ENCODE peak calls at places on chromosomes 4 and X, in four cellular contexts. E is astrocyte of the spinal cord; R is stimulated activated CD4-positive, alpha-beta T cell treated with anti-CD3 and anti-CD28 coated beads, Interleukin-4, amount 100 ng/mL, for 24 hours; X is KBM-7. F is an unnamed sample.

GRCh38 chr4:88242144-88242543 is 42.2 kb downstream of the PPM1K start:
- DNase-seq in E (no peak), R (no peak), X (no peak), F (no peak)

GRCh38 chr4:86152454-86152853 is 207.4 kb downstream of the MAPK10 start:
- DNase-seq in X (no peak), E (no peak), R (no peak), F (no peak)

GRCh38 chrX:71618303-71618721 is at the start of gene CXCR3:
- DNase-seq in E (peak; percentile 18), X (peak; percentile 96), R (peak; percentile 80), F (no peak)

GRCh38 chr4:27921236-27921635 is 1060.6 kb downstream of the STIM2 start:
- DNase-seq in R (no peak), X (no peak), E (peak; percentile 14), F (no peak)

GRCh38 chr4:158065176-158065575 is 107.6 kb downstream of the GASK1B start:
- DNase-seq in X (no peak), R (no peak), E (no peak), F (peak; percentile 3)

GRCh38 chr4:41214158-41215146 is at the start of gene APBB2:
- DNase-seq in E (peak; percentile 98), R (peak; percentile 44), X (peak; percentile 95), F (peak; percentile 81)

GRCh38 chr4:72194046-72194445 is 162.2 kb downstream of the NPFFR2 start:
- DNase-seq in X (no peak), E (no peak), R (no peak), F (no peak)

GRCh38 chr4:140343303-140343702 is 30.1 kb upstream of the SCOC start:
- DNase-seq in X (peak; percentile 32), E (no peak), R (no peak), F (no peak)

GRCh38 chrX:13015536-13016236 is 28.7 kb downstream of the FAM9C start:
- DNase-seq in E (no peak), X (no peak), R (no peak), F (no peak)

GRCh38 chr4:130028552-130028951 is 932.6 kb downstream of the C4orf33 start:
- DNase-seq in X (peak; percentile 93), R (no peak), E (no peak), F (peak; percentile 52)

GRCh38 chr4:185532795-185533324 is 2.4 kb downstream of the PDLIM3 start:
- DNase-seq in X (no peak), R (no peak), E (no peak), F (no peak)

GRCh38 chr4:100926039-100926717 is 408.4 kb upstream of the EMCN start:
- DNase-seq in X (no peak), E (no peak), R (no peak), F (no peak)

GRCh38 chrX:11266329-11266830 is 26.8 kb upstream of the AMELX start:
- DNase-seq in E (no peak), R (no peak), X (no peak), F (no peak)

GRCh38 chrX:43735534-43735933 is 79.4 kb downstream of the MAOA start:
- DNase-seq in E (no peak), R (no peak), X (no peak), F (no peak)

GRCh38 chr4:5139141-5139540 is 87.9 kb downstream of the STK32B start:
- DNase-seq in E (no peak), R (no peak), X (no peak), F (no peak)

GRCh38 chr4:175054980-175055379 is 136.8 kb downstream of the ADAM29 start:
- DNase-seq in X (no peak), E (no peak), R (no peak), F (no peak)

GRCh38 chrX:144586756-144587155 is 660.5 kb upstream of the SPANXN1 start:
- DNase-seq in X (no peak), E (peak; percentile 36), R (no peak), F (no peak)

F was measured in NAMALWA.